ENCODE peak calls at places on chromosome 6, in eight cellular contexts. W is HT1080; Y is NCI-H510A treated with DMSO at 0.1 percent for 48 hours; Z is CD8-positive, alpha-beta memory T cell; P is skeletal muscle cell; C is osteoblast; K is NCI-H1092 treated with DMSO at 0.1 percent for 48 hours; V is RPMI7951. H is an unnamed sample.

GRCh38 chr6:55756711-55757110 is 118.7 kb downstream of the BMP5 start:
- DNase-seq in K (no peak), C (no peak), W (no peak), Z (no peak), Y (no peak), V (no peak), P (peak), H (no peak)

GRCh38 chr6:39530201-39530759 is 194.9 kb downstream of the KIF6 start:
- DNase-seq in Y (no peak), Z (no peak), K (no peak), V (peak), W (peak), C (no peak), P (no peak), H (no peak)

GRCh38 chr6:85923013-85923430 is 280.3 kb upstream of the SYNCRIP start:
- DNase-seq in K (peak), C (peak), V (peak), Y (peak), Z (no peak), P (peak), W (peak), H (peak)

GRCh38 chr6:168217216-168217879 is 102.2 kb downstream of the DACT2 start:
- DNase-seq in V (no peak), Z (no peak), K (no peak), Y (no peak), P (no peak), W (no peak), C (no peak), H (no peak)

GRCh38 chr6:33794910-33795615 is 6.1 kb upstream of the LEMD2 start:
- DNase-seq in C (peak), Y (peak), P (no peak), K (no peak), Z (no peak), V (peak), W (no peak), H (no peak)

GRCh38 chr6:37546141-37546871 is 46.6 kb upstream of the CCDC167 start:
- DNase-seq in K (no peak), Z (no peak), C (no peak), V (no peak), P (no peak), Y (no peak), W (no peak), H (no peak)

GRCh38 chr6:1131285-1132079 is 180.4 kb upstream of the FOXQ1 start:
- DNase-seq in Z (no peak), C (peak), V (peak), P (peak), K (no peak), Y (no peak), W (peak), H (no peak)

GRCh38 chr6:119351005-119351394 is 1.4 kb upstream of the MAN1A1 start:
- DNase-seq in Z (no peak), P (no peak), C (no peak), W (peak), Y (peak), K (peak), V (peak), H (no peak)

GRCh38 chr6:127496471-127496870 is 22.7 kb downstream of the MTCL3 start:
- DNase-seq in Z (no peak), C (no peak), Y (no peak), W (no peak), K (no peak), P (no peak), V (no peak), H (no peak)

GRCh38 chr6:141541766-141542324 is 590.9 kb upstream of the GJE1 start:
- DNase-seq in Z (no peak), W (no peak), K (no peak), Y (no peak), C (no peak), V (peak), P (no peak), H (no peak)

GRCh38 chr6:71250050-71250689 is 38.4 kb upstream of the OGFRL1 start:
- DNase-seq in W (peak), Y (no peak), C (peak), Z (no peak), P (peak), V (peak), K (no peak), H (no peak)

GRCh38 chr6:26017567-26017966 is 55.0 kb downstream of the TRIM38 start:
- DNase-seq in C (peak), P (peak), K (no peak), Z (peak), Y (no peak), V (peak), W (no peak), H (no peak)

GRCh38 chr6:98574991-98575390 is 259.4 kb upstream of the POU3F2 start:
- DNase-seq in K (peak), P (no peak), V (no peak), Z (no peak), C (no peak), Y (no peak), W (no peak), H (no peak)

GRCh38 chr6:142011156-142011555 is 121.6 kb upstream of the GJE1 start:
- DNase-seq in Y (no peak), V (no peak), P (no peak), Z (no peak), W (no peak), C (no peak), K (no peak), H (no peak)

GRCh38 chr6:111750753-111751684 is 122.2 kb downstream of the FYN start:
- DNase-seq in Y (no peak), P (peak), C (no peak), K (no peak), V (no peak), Z (peak), W (peak), H (no peak)

GRCh38 chr6:15260099-15260821 is 14.4 kb downstream of the JARID2 start:
- DNase-seq in Z (no peak), Y (no peak), C (no peak), V (peak), P (peak), W (no peak), K (no peak), H (no peak)

GRCh38 chr6:26660096-26660425 is 515 bp upstream of the ZNF322 start:
- DNase-seq in V (peak), Z (no peak), Y (no peak), C (no peak), K (no peak), P (peak), W (no peak), H (no peak)

GRCh38 chr6:19805146-19805515 is 32.0 kb upstream of the ID4 start:
- DNase-seq in K (no peak), W (no peak), Y (no peak), Z (no peak), V (peak), C (no peak), P (no peak), H (no peak)

GRCh38 chr6:6683964-6684363 is 95.4 kb downstream of the LY86 start:
- DNase-seq in Y (no peak), P (no peak), V (no peak), K (no peak), Z (no peak), W (no peak), C (no peak), H (no peak)